ENCODE peak calls at places on chromosome 2, in four cellular contexts. One of them, this sample, is unnamed.

GRCh38 chr2:74482801-74483674 is at the start of the genes CCDC142 and TTC31:
- DNase-seq in neuronal stem cell: peak; percentile 94
- DNase-seq in HCT116: peak; percentile 91
- DNase-seq in AG08396: peak; percentile 92
- DNase-seq in this sample: peak; percentile 93

GRCh38 chr2:86038291-86039081 is 67.2 kb downstream of the POLR1A start:
- DNase-seq in HCT116: no peak
- DNase-seq in neuronal stem cell: no peak
- DNase-seq in AG08396: no peak
- DNase-seq in this sample: no peak

GRCh38 chr2:22904126-22904684 is 480.8 kb upstream of the KLHL29 start:
- DNase-seq in HCT116: no peak
- DNase-seq in AG08396: no peak
- DNase-seq in neuronal stem cell: peak; percentile 47
- DNase-seq in this sample: peak; percentile 56

GRCh38 chr2:146677280-146677679 is 1167.5 kb upstream of the ACVR2A start:
- DNase-seq in AG08396: no peak
- DNase-seq in neuronal stem cell: no peak
- DNase-seq in HCT116: no peak
- DNase-seq in this sample: no peak

GRCh38 chr2:23697256-23697655 is 229.7 kb downstream of the ATAD2B start:
- DNase-seq in neuronal stem cell: no peak
- DNase-seq in AG08396: no peak
- DNase-seq in HCT116: no peak
- DNase-seq in this sample: no peak

GRCh38 chr2:46169452-46169851 is 127.8 kb upstream of the EPAS1 start:
- DNase-seq in HCT116: no peak
- DNase-seq in neuronal stem cell: no peak
- DNase-seq in AG08396: no peak
- DNase-seq in this sample: no peak

GRCh38 chr2:144582651-144583361 is 62.9 kb upstream of the ZEB2 start:
- DNase-seq in neuronal stem cell: no peak
- DNase-seq in AG08396: no peak
- DNase-seq in HCT116: no peak
- DNase-seq in this sample: no peak

GRCh38 chr2:134142903-134143302 is 111.0 kb upstream of the MGAT5 start:
- DNase-seq in AG08396: no peak
- DNase-seq in neuronal stem cell: no peak
- DNase-seq in HCT116: no peak
- DNase-seq in this sample: no peak

GRCh38 chr2:151049746-151050145 is 211.9 kb downstream of the RBM43 start:
- DNase-seq in AG08396: no peak
- DNase-seq in neuronal stem cell: no peak
- DNase-seq in HCT116: no peak
- DNase-seq in this sample: no peak

GRCh38 chr2:239394978-239395377 is 5.8 kb downstream of the HDAC4 start:
- DNase-seq in AG08396: no peak
- DNase-seq in HCT116: no peak
- DNase-seq in neuronal stem cell: no peak
- DNase-seq in this sample: no peak

GRCh38 chr2:109212836-109213563 is 84.0 kb downstream of the SH3RF3 start:
- DNase-seq in HCT116: no peak
- DNase-seq in neuronal stem cell: no peak
- DNase-seq in AG08396: no peak
- DNase-seq in this sample: no peak

This sample was measured in neural crest cell.